ENCODE peak calls at places on chromosomes 1 and 21, in eight cellular contexts. U is memory B cell; L is AG10803; G is ACHN; J is BE2C; X is stimulated activated CD8-positive, alpha-beta memory T cell treated with anti-CD3 and anti-CD28 coated beads, Interleukin-4, amount 100 ng/mL, for 1 hour; C is body of pancreas; W is kidney. H is an unnamed sample.

GRCh38 chr1:10679521-10680220 is 116.8 kb downstream of the CASZ1 start:
- DNase-seq in U (no peak), L (peak), G (peak), J (peak), X (no peak), C (peak), W (peak), H (peak)

GRCh38 chr21:36429672-36430546 is 44.7 kb downstream of the CHAF1B start:
- DNase-seq in U (peak), L (peak), G (peak), J (peak), X (peak), C (peak), W (peak), H (peak)

GRCh38 chr1:149888999-149889289 is 10.4 kb upstream of the BOLA1 start:
- DNase-seq in U (no peak), L (peak), G (peak), J (no peak), X (no peak), C (peak), W (no peak), H (no peak)

GRCh38 chr1:106659490-106660244 is 396.8 kb upstream of the PRMT6 start:
- DNase-seq in U (no peak), L (no peak), G (no peak), J (no peak), X (no peak), C (no peak), W (no peak), H (peak)

GRCh38 chr1:32990887-32991286 is 26.3 kb upstream of the RNF19B start:
- DNase-seq in U (no peak), L (no peak), G (no peak), J (no peak), X (no peak), C (no peak), W (no peak), H (no peak)

GRCh38 chr1:43252225-43252624 is 17.6 kb upstream of the TMEM125 start:
- DNase-seq in U (no peak), L (no peak), G (no peak), J (no peak), X (no peak), C (no peak), W (no peak), H (no peak)

GRCh38 chr1:37922767-37923550 is 23.9 kb downstream of the INPP5B start:
- DNase-seq in U (peak), L (no peak), G (no peak), J (no peak), X (no peak), C (no peak), W (no peak), H (no peak)

GRCh38 chr1:76868916-76869315 is 1.6 kb downstream of the ST6GALNAC5 start:
- DNase-seq in U (no peak), L (no peak), G (no peak), J (peak), X (no peak), C (no peak), W (peak), H (no peak)

H was measured in RWPE1.